ENCODE peak calls at places on chromosomes 5 and 9, in eight cellular contexts. Y is natural killer cell, I is cardiac muscle cell, E is BE2C, B is fibroblast of pulmonary artery, R is tibial artery, H is neural crest cell, Q is Panc1. Z is an unnamed sample.

GRCh38 chr9:35611230-35611797 is 6.3 kb downstream of the TESK1 start:
- DNase-seq in Y (peak; percentile 39), I (peak; percentile 56), E (peak; percentile 54), B (peak; percentile 58), R (no peak), H (peak; percentile 27), Q (peak; percentile 18), Z (no peak)

GRCh38 chr5:129904102-129904666 is at the start of gene CHSY3:
- DNase-seq in Y (no peak), I (peak; percentile 90), E (peak; percentile 77), B (peak; percentile 83), R (peak; percentile 95), H (peak; percentile 58), Q (no peak), Z (peak; percentile 66)

GRCh38 chr9:21590058-21590996 is 108.2 kb upstream of the IFNE start:
- DNase-seq in Y (no peak), I (no peak), E (no peak), B (no peak), R (no peak), H (no peak), Q (no peak), Z (no peak)

GRCh38 chr5:6403416-6403815 is 25.1 kb upstream of the MED10 start:
- DNase-seq in Y (no peak), I (no peak), E (no peak), B (no peak), R (no peak), H (no peak), Q (no peak), Z (no peak)

GRCh38 chr9:131529597-131530545 is 1.2 kb downstream of the UCK1 start:
- DNase-seq in Y (no peak), I (no peak), E (no peak), B (no peak), R (no peak), H (no peak), Q (no peak), Z (no peak)

GRCh38 chr9:130407916-130408659 is 36.7 kb upstream of the ASS1 start:
- DNase-seq in Y (no peak), I (no peak), E (no peak), B (no peak), R (no peak), H (no peak), Q (no peak), Z (no peak)

GRCh38 chr5:98042521-98042920 is 730.9 kb upstream of the RGMB start:
- DNase-seq in Y (no peak), I (no peak), E (no peak), B (no peak), R (no peak), H (no peak), Q (no peak), Z (no peak)

GRCh38 chr5:94192658-94193391 is 425.6 kb downstream of the KIAA0825 start:
- DNase-seq in Y (no peak), I (no peak), E (no peak), B (no peak), R (no peak), H (no peak), Q (no peak), Z (no peak)

GRCh38 chr5:14332746-14333145 is 189.6 kb downstream of the TRIO start:
- DNase-seq in Y (no peak), I (no peak), E (no peak), B (no peak), R (no peak), H (no peak), Q (no peak), Z (no peak)

GRCh38 chr5:79237735-79238560 is 2.0 kb downstream of the JMY start:
- DNase-seq in Y (no peak), I (no peak), E (no peak), B (no peak), R (no peak), H (no peak), Q (no peak), Z (no peak)

GRCh38 chr5:153987310-153987709 is 51.4 kb downstream of the FAM114A2 start:
- DNase-seq in Y (no peak), I (no peak), E (no peak), B (no peak), R (no peak), H (no peak), Q (no peak), Z (no peak)

GRCh38 chr9:33619666-33620404 is 95.8 kb downstream of the ANKRD18B start:
- DNase-seq in Y (no peak), I (peak; percentile 26), E (no peak), B (peak; percentile 89), R (no peak), H (no peak), Q (no peak), Z (no peak)

GRCh38 chr5:39411051-39411450 is 13.7 kb downstream of the DAB2 start:
- DNase-seq in Y (no peak), I (no peak), E (no peak), B (peak; percentile 79), R (no peak), H (no peak), Q (no peak), Z (no peak)

GRCh38 chr5:74490814-74491213 is 149.7 kb downstream of the ENC1 start:
- DNase-seq in Y (no peak), I (no peak), E (no peak), B (no peak), R (no peak), H (no peak), Q (no peak), Z (no peak)

GRCh38 chr5:158268286-158268685 is 409.3 kb upstream of the CLINT1 start:
- DNase-seq in Y (no peak), I (no peak), E (no peak), B (no peak), R (no peak), H (no peak), Q (no peak), Z (no peak)

GRCh38 chr5:113274836-113275414 is 159.9 kb downstream of the TSSK1B start:
- DNase-seq in Y (no peak), I (peak; percentile 6), E (no peak), B (no peak), R (no peak), H (peak; percentile 13), Q (no peak), Z (no peak)

GRCh38 chr5:136710834-136711233 is 345.5 kb upstream of the TRPC7 start:
- DNase-seq in Y (no peak), I (no peak), E (no peak), B (no peak), R (no peak), H (no peak), Q (no peak), Z (no peak)

GRCh38 chr9:21564186-21564585 is 82.1 kb upstream of the IFNE start:
- DNase-seq in Y (no peak), I (no peak), E (no peak), B (no peak), R (no peak), H (no peak), Q (no peak), Z (no peak)

DNA sequence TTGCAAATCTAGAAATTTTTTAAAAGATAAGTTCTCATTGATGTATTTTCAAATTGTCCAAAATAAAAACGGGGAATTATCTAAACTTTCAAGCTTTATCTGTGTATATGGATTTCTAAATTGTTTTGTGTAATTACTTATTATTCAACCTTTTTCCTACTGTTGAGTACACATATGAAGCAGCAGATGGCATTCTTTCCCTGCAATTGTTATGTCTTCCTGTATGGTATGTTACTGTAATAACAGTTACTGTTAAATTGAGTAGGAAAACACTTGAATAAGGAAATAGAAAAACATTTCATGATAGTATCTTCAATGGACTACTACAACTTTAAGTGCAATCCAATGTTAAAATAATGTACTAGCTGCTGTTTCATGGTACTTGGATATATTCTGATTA is 124.8 kb downstream of the RANBP17 start:
- DNase-seq in Y (no peak), I (no peak), E (peak; percentile 18), B (peak; percentile 68), R (no peak), H (no peak), Q (no peak), Z (no peak)
- TF ChIP-seq CTCF in Y (no peak), I (no peak), E (peak; percentile 55), B (peak; percentile 33), R (no peak), H (no peak), Q (no peak), Z (no peak)

DNA sequence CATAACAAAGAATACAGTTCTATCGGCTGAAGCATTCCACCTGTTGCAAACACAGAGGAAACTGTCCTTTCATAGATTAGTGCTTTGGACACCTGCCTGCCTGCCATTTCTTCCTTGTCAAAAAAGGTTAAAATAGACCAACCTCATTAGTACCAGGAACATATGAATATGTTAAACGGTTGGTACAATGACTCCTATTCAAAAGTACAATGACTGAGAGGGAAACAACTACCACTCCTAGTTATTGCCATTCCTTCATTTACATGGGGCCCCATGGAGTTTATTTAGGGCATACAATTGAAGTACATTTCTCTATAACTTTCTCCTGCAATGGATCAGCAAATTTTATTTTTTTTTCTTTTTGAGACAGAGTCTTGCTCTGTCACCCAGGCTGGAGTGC is 77.4 kb upstream of the PIP5K1B start:
- DNase-seq in Y (no peak), I (no peak), E (no peak), B (no peak), R (no peak), H (no peak), Q (no peak), Z (no peak)
- TF ChIP-seq CTCF in Y (no peak), I (no peak), E (no peak), B (no peak), R (no peak), H (no peak), Q (no peak), Z (no peak)

DNA sequence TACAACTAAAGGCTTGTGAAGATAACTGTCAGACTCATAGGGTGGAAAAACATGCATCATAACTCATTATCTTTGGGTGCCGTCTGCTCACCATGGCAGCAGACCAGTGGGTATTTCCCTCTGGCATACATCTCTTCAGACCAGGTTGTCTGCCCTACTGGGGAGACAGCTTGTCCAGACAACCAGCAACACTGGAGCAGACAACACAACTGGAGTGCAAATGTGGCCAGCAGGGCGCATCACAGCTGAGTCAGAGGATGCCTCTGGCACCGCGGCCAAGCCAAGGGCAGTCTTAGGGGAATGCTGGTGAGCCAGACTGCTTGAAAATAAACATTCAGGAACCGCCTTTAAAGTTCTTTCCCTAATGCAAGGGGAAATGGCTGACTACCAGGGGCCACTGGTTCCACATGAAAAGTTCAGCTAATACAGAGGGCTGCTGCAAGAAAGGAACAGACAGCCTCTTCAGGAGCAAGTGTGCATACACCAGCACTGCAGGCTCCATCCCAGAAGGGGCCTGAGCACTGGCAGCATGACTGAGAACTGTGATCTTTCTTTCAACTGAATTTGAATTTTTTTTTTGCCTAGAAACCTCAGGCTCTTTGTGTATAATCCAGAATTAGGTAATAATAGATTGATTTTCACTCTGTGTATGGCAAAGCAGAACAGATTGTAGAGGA is 77.3 kb downstream of the MAMDC2 start:
- DNase-seq in Y (no peak), I (no peak), E (peak; percentile 70), B (peak; percentile 90), R (peak; percentile 92), H (no peak), Q (no peak), Z (no peak)
- TF ChIP-seq CTCF in Y (no peak), I (peak; percentile 43), E (peak; percentile 44), B (peak; percentile 46), R (peak; percentile 24), H (no peak), Q (no peak), Z (no peak)

DNA sequence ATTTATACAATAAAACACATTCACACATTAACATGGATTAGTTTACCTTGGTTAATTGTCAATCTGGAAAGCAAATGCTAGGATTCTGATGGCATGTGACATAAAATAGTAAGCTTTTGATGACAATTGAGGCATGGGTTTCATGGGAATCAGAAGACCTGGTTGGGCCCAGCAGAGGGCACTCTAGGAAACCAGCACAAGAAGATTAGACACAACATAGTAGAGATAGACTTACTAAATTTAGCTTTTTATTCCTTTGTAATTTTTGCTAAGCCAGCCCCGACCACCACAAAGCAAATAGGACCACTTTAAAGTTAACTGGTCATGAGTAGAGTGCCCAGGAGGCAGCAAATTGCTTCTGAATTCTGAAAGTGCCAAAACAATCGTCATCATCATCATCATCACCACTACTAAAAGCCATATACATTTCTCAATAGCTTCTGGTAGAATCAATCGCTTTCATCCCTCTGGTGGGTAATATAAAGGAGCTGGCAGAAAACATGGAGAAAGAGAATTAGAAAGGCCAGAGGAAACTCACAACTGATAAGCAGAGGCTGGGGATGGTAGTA is 163.2 kb downstream of the ARRDC3 start:
- DNase-seq in Y (no peak), I (no peak), E (peak; percentile 35), B (peak; percentile 74), R (no peak), H (no peak), Q (no peak), Z (no peak)
- TF ChIP-seq CTCF in Y (peak; percentile 21), I (peak; percentile 52), E (peak; percentile 70), B (peak; percentile 48), R (no peak), H (peak; percentile 36), Q (peak; percentile 68), Z (peak; percentile 21)